ENCODE peak calls at places on chromosomes 7 and 10, in four cellular contexts. V is A549, C is IMR-90, Q is gastrocnemius medialis. L is an unnamed sample.
A peak's percentile ranks its signal among the peaks of the same experiment; 100 is the strongest.

GRCh38 chr7:30688718-30689221 is 6.5 kb upstream of the CRHR2 start:
- DNase-seq in V (peak; percentile 16), C (no peak), Q (no peak), L (no peak)

GRCh38 chr7:2541291-2542010 is 13.9 kb downstream of the BRAT1 start:
- DNase-seq in V (no peak), C (no peak), Q (no peak), L (no peak)

GRCh38 chr10:13095094-13095493 is 4.9 kb upstream of the OPTN start:
- DNase-seq in V (no peak), C (no peak), Q (no peak), L (no peak)

GRCh38 chr10:119421887-119422684 is 120.4 kb downstream of the RGS10 start:
- DNase-seq in V (no peak), C (peak; percentile 57), Q (peak; percentile 42), L (no peak)

GRCh38 chr10:11551915-11552602 is 59.4 kb downstream of the USP6NL start:
- DNase-seq in V (peak; percentile 44), C (peak; percentile 97), Q (no peak), L (no peak)

GRCh38 chr10:105188737-105189463 is 547.8 kb downstream of the SORCS3 start:
- DNase-seq in V (peak; percentile 1), C (no peak), Q (no peak), L (no peak)

GRCh38 chr10:23100331-23101030 is 5.1 kb downstream of the MSRB2 start:
- DNase-seq in V (no peak), C (no peak), Q (no peak), L (no peak)

GRCh38 chr7:34991938-34992840 is 45.1 kb downstream of the DPY19L1 start:
- DNase-seq in V (peak; percentile 44), C (peak; percentile 70), Q (no peak), L (no peak)

GRCh38 chr7:115354925-115355324 is 433.0 kb downstream of the MDFIC start:
- DNase-seq in V (no peak), C (no peak), Q (no peak), L (no peak)

GRCh38 chr7:47088329-47089067 is 493.4 kb downstream of the TNS3 start:
- DNase-seq in V (peak; percentile 57), C (peak; percentile 67), Q (peak; percentile 67), L (no peak)

GRCh38 chr7:53657586-53657985 is 622.2 kb downstream of the POM121L12 start:
- DNase-seq in V (no peak), C (no peak), Q (no peak), L (no peak)

GRCh38 chr10:112898540-112899395 is 51.3 kb upstream of the TCF7L2 start:
- DNase-seq in V (peak; percentile 95), C (peak; percentile 80), Q (no peak), L (no peak)

GRCh38 chr7:105352018-105352612 is 36.6 kb downstream of the SRPK2 start:
- DNase-seq in V (no peak), C (peak; percentile 82), Q (peak; percentile 74), L (peak; percentile 79)

GRCh38 chr7:1979591-1980560 is 252.9 kb downstream of the MAD1L1 start:
- DNase-seq in V (no peak), C (no peak), Q (no peak), L (no peak)

GRCh38 chr7:22868509-22868908 is 45.9 kb upstream of the TOMM7 start:
- DNase-seq in V (no peak), C (no peak), Q (no peak), L (no peak)

GRCh38 chr10:27747096-27747451 is 1.5 kb upstream of the MKX start:
- DNase-seq in V (peak; percentile 14), C (peak; percentile 5), Q (no peak), L (no peak)

GRCh38 chr7:38215115-38215514 is 37.1 kb downstream of the STARD3NL start:
- DNase-seq in V (no peak), C (no peak), Q (no peak), L (no peak)

GRCh38 chr10:127976701-127977367 is 69.9 kb downstream of the PTPRE start:
- DNase-seq in V (no peak), C (no peak), Q (no peak), L (no peak)

GRCh38 chr7:100895956-100896742 is 461 bp upstream of the ACHE start:
- DNase-seq in V (peak; percentile 52), C (no peak), Q (peak; percentile 62), L (no peak)

GRCh38 chr10:30182191-30183075 is 123.0 kb upstream of the JCAD start:
- DNase-seq in V (peak; percentile 74), C (peak; percentile 90), Q (no peak), L (peak; percentile 76)

GRCh38 chr10:114024876-114025609 is 18.6 kb upstream of the ADRB1 start:
- DNase-seq in V (peak; percentile 25), C (peak; percentile 20), Q (no peak), L (no peak)

GRCh38 chr7:18357691-18358090 is 137.9 kb upstream of the HDAC9 start:
- DNase-seq in V (peak; percentile 8), C (peak; percentile 6), Q (no peak), L (no peak)

GRCh38 chr10:87794285-87794684 is 23.7 kb downstream of the ATAD1 start:
- DNase-seq in V (no peak), C (no peak), Q (no peak), L (no peak)

GRCh38 chr7:43394441-43395130 is 188.3 kb upstream of the STK17A start:
- DNase-seq in V (no peak), C (no peak), Q (no peak), L (no peak)

GRCh38 chr7:111960909-111961440 is 245.2 kb downstream of the DOCK4 start:
- DNase-seq in V (no peak), C (no peak), Q (no peak), L (no peak)

GRCh38 chr10:72695496-72695895 is 3.6 kb downstream of the MCU start:
- DNase-seq in V (no peak), C (no peak), Q (no peak), L (no peak)

DNA sequence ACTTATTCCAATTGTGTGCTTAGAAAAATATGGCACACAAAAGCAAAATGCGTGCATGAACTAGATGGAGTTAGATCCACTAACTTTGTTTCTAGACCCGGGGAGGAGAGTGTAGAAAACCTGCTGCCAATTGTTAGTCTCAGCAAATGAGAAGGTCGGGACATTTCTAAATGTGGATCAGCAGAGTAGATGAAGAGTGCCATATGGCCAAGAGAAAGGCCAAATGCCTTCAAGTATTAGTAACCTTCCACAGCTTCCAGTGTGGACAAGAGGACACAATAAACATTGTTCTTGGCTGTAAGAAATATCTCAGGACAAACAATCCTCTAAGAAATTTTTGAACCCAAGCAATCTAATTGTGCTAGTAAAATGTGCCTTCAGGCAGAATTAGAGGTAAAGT is 690.3 kb downstream of the REEP3 start:
- DNase-seq in V (no peak), C (no peak), Q (no peak), L (no peak)
- H3K27ac ChIP-seq in V (no peak overlapping the region), C (no peak overlapping the region), Q (no peak overlapping the region), L (no peak overlapping the region)

DNA sequence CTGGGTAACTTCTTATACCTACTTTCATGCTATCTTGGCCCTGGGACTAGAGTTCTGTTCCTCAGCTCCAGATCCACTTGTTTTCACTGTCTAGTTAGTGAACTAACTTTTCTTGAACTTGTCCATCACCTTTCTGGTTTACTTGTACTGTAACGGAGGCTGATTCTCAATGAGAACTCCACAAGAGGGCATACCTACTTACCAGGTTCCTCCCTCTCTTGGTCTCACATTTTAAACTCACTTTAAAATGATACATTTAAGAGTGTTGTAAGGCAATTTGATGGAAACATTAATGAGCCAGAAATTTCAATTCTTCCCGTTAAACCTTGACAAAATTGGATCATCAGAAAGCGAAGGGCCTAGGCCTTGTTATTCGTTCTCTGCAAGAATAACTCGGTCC is 111.6 kb downstream of the MAGI2 start:
- DNase-seq in V (no peak), C (no peak), Q (no peak), L (no peak)
- TF ChIP-seq CTCF in V (no peak), C (no peak), Q (no peak), L (no peak)

DNA sequence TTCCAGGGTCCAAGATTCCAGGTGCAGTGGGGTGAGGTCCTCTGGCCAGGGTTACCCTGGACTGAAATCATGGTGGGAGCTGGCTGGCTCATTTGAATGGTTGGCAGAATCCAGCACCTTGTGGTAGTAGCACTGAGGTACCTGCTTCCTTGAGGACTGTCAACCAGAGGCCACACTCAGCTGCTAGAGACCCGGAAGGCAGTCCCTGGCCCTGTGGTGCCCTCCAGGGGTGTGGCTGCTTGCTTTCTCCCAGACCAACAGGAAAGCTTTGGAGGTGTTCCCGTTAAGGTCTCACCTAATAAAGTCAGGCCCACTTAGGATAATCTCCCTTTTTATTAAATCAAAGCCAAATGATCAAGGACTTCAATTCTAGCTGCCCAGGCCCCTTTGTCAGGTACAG is 107.7 kb upstream of the GDF10 start:
- DNase-seq in V (no peak), C (no peak), Q (no peak), L (no peak)
- H3K27ac ChIP-seq in V (no peak overlapping the region), C (no peak overlapping the region), Q (no peak overlapping the region), L (no peak overlapping the region)

GRCh38 chr10:71065659-71066058 is 146.7 kb upstream of the UNC5B start:
- DNase-seq in V (peak; percentile 9), C (no peak), Q (no peak), L (no peak)

GRCh38 chr10:71063431-71063830 is 148.9 kb upstream of the UNC5B start:
- DNase-seq in V (no peak), C (no peak), Q (no peak), L (no peak)

GRCh38 chr10:71062156-71062555 is 150.2 kb upstream of the UNC5B start:
- DNase-seq in V (no peak), C (no peak), Q (no peak), L (no peak)

GRCh38 chr10:71066600-71066999 is 145.8 kb upstream of the UNC5B start:
- DNase-seq in V (no peak), C (no peak), Q (no peak), L (no peak)

GRCh38 chr10:71064413-71065118 is 147.8 kb upstream of the UNC5B start:
- DNase-seq in V (peak; percentile 11), C (no peak), Q (peak; percentile 50), L (no peak)
- TF ChIP-seq CTCF in V (no peak), C (no peak), Q (no peak), L (no peak)